ENCODE peak calls at places on chromosomes 1 and 21, in five cellular contexts. L is sciatic nerve, F is adipocyte, D is HCT116, X is GM13976. A is an unnamed sample.
A peak's percentile ranks its signal among the peaks of the same experiment; 100 is the strongest.

GRCh38 chr1:179103999-179104398 is 22.1 kb downstream of the TOR3A start:
- DNase-seq in D (no peak), X (no peak), F (no peak), L (no peak), A (no peak)

GRCh38 chr1:116834605-116835004 is 75.1 kb upstream of the PTGFRN start:
- DNase-seq in L (no peak), F (no peak), D (no peak), X (no peak), A (no peak)

GRCh38 chr1:147717706-147718097 is 42.7 kb downstream of the GJA5 start:
- DNase-seq in L (no peak), F (no peak), X (no peak), D (no peak), A (no peak)

GRCh38 chr21:46667191-46667734 is 31.8 kb downstream of the PRMT2 start:
- DNase-seq in F (peak; percentile 16), L (no peak), D (no peak), X (peak; percentile 62), A (no peak)

GRCh38 chr1:218718977-218719376 is 373.8 kb downstream of the TGFB2 start:
- DNase-seq in L (no peak), F (peak; percentile 57), D (no peak), X (no peak), A (no peak)

GRCh38 chr1:28281608-28282425 is 22.5 kb downstream of the SESN2 start:
- DNase-seq in L (no peak), F (no peak), X (no peak), D (no peak), A (no peak)

GRCh38 chr1:85276290-85277026 is at the start of gene BCL10:
- DNase-seq in F (peak; percentile 99), X (peak; percentile 98), L (peak; percentile 99), D (peak; percentile 96), A (peak; percentile 98)

GRCh38 chr1:6447818-6448748 is 17.9 kb downstream of the TNFRSF25 start:
- DNase-seq in X (no peak), F (no peak), L (no peak), D (peak; percentile 81), A (no peak)

GRCh38 chr1:110606784-110607662 is 865 bp upstream of the KCNA2 start:
- DNase-seq in D (no peak), X (peak; percentile 44), F (peak; percentile 27), L (no peak), A (no peak)

GRCh38 chr1:182674346-182675246 is 9.8 kb downstream of the RGS8 start:
- DNase-seq in X (no peak), D (no peak), F (peak; percentile 49), L (no peak), A (peak; percentile 23)

GRCh38 chr1:242225770-242226573 is 227.1 kb upstream of the MAP1LC3C start:
- DNase-seq in L (no peak), D (no peak), F (no peak), X (no peak), A (no peak)

GRCh38 chr1:180981596-180982387 is 40.9 kb downstream of the STX6 start:
- DNase-seq in L (no peak), F (no peak), D (no peak), X (peak; percentile 69), A (no peak)

GRCh38 chr1:54218883-54219687 is 19.1 kb downstream of the MRPL37 start:
- DNase-seq in L (no peak), F (no peak), X (no peak), D (no peak), A (no peak)

GRCh38 chr1:246689409-246689997 is 34.7 kb upstream of the SCCPDH start:
- DNase-seq in L (peak; percentile 72), D (peak; percentile 52), X (peak; percentile 93), F (peak; percentile 96), A (peak; percentile 56)

GRCh38 chr1:85464497-85465098 is 361 bp downstream of the DDAH1 start:
- DNase-seq in X (peak; percentile 71), L (peak; percentile 76), D (peak; percentile 15), F (peak; percentile 80), A (peak; percentile 37)

GRCh38 chr1:228472655-228473054 is 14.5 kb upstream of the RNF187 start:
- DNase-seq in F (no peak), X (no peak), D (no peak), L (no peak), A (no peak)

GRCh38 chr1:157960773-157961172 is 32.7 kb upstream of the KIRREL1 start:
- DNase-seq in F (no peak), X (no peak), D (no peak), L (no peak), A (no peak)